ENCODE peak calls at places on chromosomes 3 and 15, in seven cellular contexts. R is thoracic aorta, N is A549, B is psoas muscle, C is left ventricle myocardium inferior, P is upper lobe of right lung, O is Panc1. L is an unnamed sample.

GRCh38 chr3:191303596-191303995 is 25.6 kb upstream of the CCDC50 start:
- DNase-seq in C (no peak), R (no peak), N (no peak), O (no peak), P (no peak), B (no peak), L (peak; percentile 31)

GRCh38 chr3:32819581-32820348 is 2.0 kb downstream of the TRIM71 start:
- DNase-seq in N (no peak), P (peak; percentile 77), R (no peak), B (no peak), O (no peak), C (no peak), L (no peak)

GRCh38 chr3:25663324-25664065 is 1.2 kb downstream of the TOP2B start:
- DNase-seq in C (no peak), R (no peak), N (peak; percentile 14), O (no peak), B (no peak), P (no peak), L (no peak)

GRCh38 chr3:108001457-108001856 is 89.4 kb downstream of the CD47 start:
- DNase-seq in R (no peak), P (peak; percentile 73), O (no peak), B (no peak), C (no peak), N (peak; percentile 5), L (no peak)

GRCh38 chr15:68387288-68388143 is 44.4 kb downstream of the ITGA11 start:
- DNase-seq in O (no peak), C (no peak), P (peak; percentile 10), N (no peak), R (no peak), B (no peak), L (peak; percentile 0)

GRCh38 chr3:63523100-63523499 is 129.4 kb upstream of the SNTN start:
- DNase-seq in O (no peak), C (no peak), P (no peak), R (no peak), B (no peak), N (no peak), L (peak; percentile 1)

GRCh38 chr3:59248976-59249375 is 199.2 kb upstream of the CFAP20DC start:
- DNase-seq in B (no peak), C (no peak), N (no peak), R (no peak), P (no peak), O (no peak), L (no peak)

GRCh38 chr3:270688-271087 is 74.1 kb downstream of the CHL1 start:
- DNase-seq in R (no peak), B (no peak), C (no peak), P (no peak), N (no peak), O (no peak), L (no peak)

GRCh38 chr3:66778749-66779148 is 219.4 kb upstream of the KBTBD8 start:
- DNase-seq in P (no peak), C (no peak), B (no peak), O (no peak), R (no peak), N (no peak), L (no peak)

GRCh38 chr3:55673764-55674163 is 186.7 kb upstream of the WNT5A start:
- DNase-seq in C (no peak), B (no peak), N (no peak), R (no peak), O (no peak), P (no peak), L (no peak)

GRCh38 chr3:135516143-135516542 is 449.4 kb upstream of the PPP2R3A start:
- DNase-seq in B (no peak), R (no peak), C (no peak), O (no peak), P (no peak), N (peak; percentile 9), L (no peak)

GRCh38 chr3:71581981-71582611 is 1.4 kb downstream of the FOXP1 start:
- DNase-seq in B (peak; percentile 76), N (peak; percentile 40), O (no peak), R (peak; percentile 38), C (peak; percentile 62), P (peak; percentile 87), L (peak; percentile 16)

GRCh38 chr3:155377861-155378260 is 84.4 kb upstream of the STRIT1 start:
- DNase-seq in N (no peak), P (no peak), B (no peak), O (no peak), C (no peak), R (no peak), L (no peak)

GRCh38 chr3:27216295-27216694 is 152.9 kb downstream of the NEK10 start:
- DNase-seq in R (no peak), N (no peak), B (no peak), P (no peak), O (no peak), C (no peak), L (no peak)

GRCh38 chr3:124174910-124175874 is 183.3 kb upstream of the ROPN1 start:
- DNase-seq in O (no peak), N (no peak), B (no peak), R (no peak), P (no peak), C (no peak), L (no peak)

GRCh38 chr3:64945171-64945684 is 257.4 kb upstream of the ADAMTS9 start:
- DNase-seq in C (no peak), P (no peak), B (peak; percentile 59), O (no peak), R (no peak), N (no peak), L (peak; percentile 3)

GRCh38 chr3:182490601-182491485 is 302.5 kb upstream of the ATP11B start:
- DNase-seq in R (no peak), B (no peak), C (no peak), P (no peak), N (peak; percentile 7), O (peak; percentile 7), L (peak; percentile 31)

GRCh38 chr15:38623744-38624143 is 59.1 kb upstream of the RASGRP1 start:
- DNase-seq in C (peak; percentile 40), N (no peak), R (no peak), B (no peak), P (no peak), O (no peak), L (no peak)

GRCh38 chr3:48655586-48655985 is 7.1 kb downstream of the CELSR3 start:
- DNase-seq in O (no peak), P (no peak), R (no peak), N (no peak), B (no peak), C (no peak), L (no peak)

GRCh38 chr3:174191380-174191779 is 667.8 kb upstream of the NAALADL2 start:
- DNase-seq in N (no peak), R (no peak), B (no peak), P (no peak), O (no peak), C (no peak), L (no peak)

GRCh38 chr3:155519081-155519480 is 225.6 kb upstream of the STRIT1 start:
- DNase-seq in O (no peak), R (no peak), N (no peak), B (no peak), P (no peak), C (no peak), L (no peak)

GRCh38 chr3:4776980-4777581 is 202.2 kb upstream of the BHLHE40 start:
- DNase-seq in N (peak; percentile 79), C (no peak), R (no peak), B (no peak), O (no peak), P (no peak), L (no peak)

GRCh38 chr3:58237940-58238681 is 519 bp downstream of the ABHD6 start:
- DNase-seq in B (peak; percentile 80), O (no peak), C (peak; percentile 58), P (peak; percentile 86), N (no peak), R (no peak), L (peak; percentile 44)

GRCh38 chr15:61327019-61327631 is 98.0 kb upstream of the RORA start:
- DNase-seq in N (no peak), P (no peak), C (peak; percentile 33), R (no peak), O (no peak), B (peak; percentile 64), L (no peak)

GRCh38 chr3:188797045-188797444 is 374.7 kb upstream of the TPRG1 start:
- DNase-seq in N (no peak), B (no peak), O (no peak), C (no peak), P (no peak), R (no peak), L (no peak)

DNA sequence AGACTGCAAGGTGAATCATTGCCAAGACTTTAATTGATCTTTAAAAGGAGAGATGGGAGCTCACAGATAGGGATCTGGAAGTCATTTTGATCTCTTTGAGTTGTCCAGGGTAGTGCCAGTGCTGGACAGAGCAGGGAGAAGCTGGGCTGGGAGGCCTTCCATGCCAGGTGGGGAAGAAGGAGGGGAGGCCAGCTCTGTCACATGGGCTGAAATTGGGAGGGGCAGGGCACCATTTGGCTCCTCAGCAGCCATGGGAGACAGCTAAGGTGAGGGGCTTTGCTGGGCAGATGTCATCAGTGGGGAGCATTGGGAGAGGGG is 23.4 kb downstream of the SMAD6 start:
- DNase-seq in O (no peak), N (no peak), R (no peak), B (no peak), P (no peak), C (no peak), L (no peak)
- H3K4me1 ChIP-seq in O (peaks cover 78% of the 10 kb centered on the region), N (peaks cover 73% of the 10 kb centered on the region), R (peaks cover 98% of the 10 kb centered on the region), B (no peaks in the 10 kb centered on the region), P (peaks cover 55% of the 10 kb centered on the region), C (peaks cover 54% of the 10 kb centered on the region), L (no peaks in the 10 kb centered on the region)

GRCh38 chr3:120681018-120681417 is 1.0 kb downstream of the HGD start:
- DNase-seq in N (no peak), P (no peak), O (no peak), R (no peak), C (no peak), B (no peak), L (no peak)
- H3K4me3 ChIP-seq in N (peak overlapping the region; percentile 50), P (no peak overlapping the region), O (no peak overlapping the region), R (no peak overlapping the region), C (no peak overlapping the region), B (no peak overlapping the region), L (no peak overlapping the region)

DNA sequence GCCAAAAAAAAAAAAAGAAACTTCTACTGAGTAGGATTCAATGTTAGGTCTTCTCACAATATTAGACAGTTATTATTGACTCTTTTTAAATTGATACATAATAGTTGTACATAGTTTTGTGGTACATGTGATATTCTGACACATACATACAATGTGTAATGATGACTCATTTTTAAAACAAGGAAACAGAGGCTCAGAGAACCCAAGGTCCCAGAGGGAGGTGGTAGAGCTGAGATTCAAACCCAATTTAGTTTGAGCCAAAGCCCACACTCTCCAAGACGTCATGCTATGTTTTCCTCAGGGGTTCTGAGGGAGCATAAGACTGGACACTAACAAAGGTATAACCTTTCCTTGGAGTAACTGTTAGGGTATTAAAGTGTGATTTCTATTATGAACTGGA is 40.6 kb downstream of the MYO5C start:
- DNase-seq in R (no peak), N (no peak), B (no peak), O (no peak), P (no peak), C (no peak), L (no peak)
- H3K4me1 ChIP-seq in R (peaks cover 11% of the 10 kb centered on the region), N (peaks cover 62% of the 10 kb centered on the region), B (peaks cover 16% of the 10 kb centered on the region), O (peaks cover 17% of the 10 kb centered on the region), P (no peaks in the 10 kb centered on the region), C (peaks cover 18% of the 10 kb centered on the region), L (peaks cover 21% of the 10 kb centered on the region)

DNA sequence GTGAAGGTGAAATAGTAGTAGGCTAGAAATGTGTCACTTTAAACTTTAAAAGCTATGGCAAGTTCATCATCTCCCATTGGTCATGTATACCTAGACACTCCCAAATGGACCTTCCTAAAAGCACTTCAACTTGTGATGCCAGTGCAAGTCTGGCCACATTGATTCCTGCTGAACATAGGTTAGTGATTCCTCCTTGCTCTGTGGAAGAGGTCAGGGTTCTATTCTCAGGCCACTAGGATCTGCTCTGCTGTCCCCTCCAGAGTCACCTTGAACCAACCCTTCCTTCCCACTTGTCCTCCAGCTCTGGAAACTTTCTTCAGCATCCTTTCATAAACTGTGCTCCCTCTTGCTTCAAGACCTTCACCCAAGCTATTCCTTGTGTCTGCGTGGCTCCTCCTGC is 301.7 kb downstream of the RPLP1 start:
- DNase-seq in P (no peak), N (no peak), R (no peak), B (no peak), C (no peak), O (no peak), L (no peak)
- H3K4me3 ChIP-seq in P (no peak overlapping the region), N (no peak overlapping the region), R (no peak overlapping the region), B (no peak overlapping the region), C (no peak overlapping the region), O (no peak overlapping the region), L (no peak overlapping the region)

L was measured in SJCRH30.